ENCODE peak calls at places on chromosomes 12 and 14, in five cellular contexts. M is tibial artery, G is AG09319, U is endothelial cell, W is SK-N-SH. B is an unnamed sample.

GRCh38 chr12:101671157-101671791 is 26.2 kb upstream of the CHPT1 start:
- DNase-seq in M (no peak), U (no peak), G (no peak), W (no peak), B (peak)

GRCh38 chr14:96497087-96497486 is 5.1 kb upstream of the PAPOLA start:
- DNase-seq in U (no peak), G (no peak), M (no peak), W (no peak), B (peak)

GRCh38 chr12:68364893-68365725 is 32.9 kb upstream of the MDM1 start:
- DNase-seq in U (peak), G (peak), M (peak), W (no peak), B (peak)

GRCh38 chr12:123966596-123966995 is 6.0 kb downstream of the CCDC92 start:
- DNase-seq in G (no peak), M (no peak), W (no peak), U (no peak), B (no peak)

GRCh38 chr14:31360919-31361662 is 59.3 kb downstream of the HEATR5A start:
- DNase-seq in M (no peak), G (no peak), U (no peak), W (no peak), B (no peak)

GRCh38 chr12:52243264-52243773 is 10.3 kb downstream of the KRT7 start:
- DNase-seq in W (peak), M (peak), G (peak), U (no peak), B (peak)

GRCh38 chr14:22622220-22622619 is 21.9 kb downstream of the OR6J1 start:
- DNase-seq in M (no peak), W (no peak), U (no peak), G (no peak), B (no peak)

GRCh38 chr14:75917322-75918251 is 64.2 kb downstream of the TGFB3 start:
- DNase-seq in M (no peak), U (no peak), G (no peak), W (peak), B (peak)

GRCh38 chr14:91252901-91253794 is 8.6 kb upstream of the GPR68 start:
- DNase-seq in W (peak), G (no peak), M (no peak), U (peak), B (peak)

GRCh38 chr12:104063712-104064030 is 660 bp upstream of the HCFC2 start:
- DNase-seq in W (no peak), U (peak), G (peak), M (no peak), B (no peak)

GRCh38 chr12:80938397-80938796 is 663 bp upstream of the LIN7A start:
- DNase-seq in W (no peak), G (no peak), M (no peak), U (no peak), B (no peak)

GRCh38 chr14:87940382-87940781 is 52.6 kb downstream of the GALC start:
- DNase-seq in U (no peak), G (no peak), W (no peak), M (no peak), B (no peak)

GRCh38 chr12:119659289-119659897 is 8.5 kb upstream of the PRKAB1 start:
- DNase-seq in W (peak), G (no peak), M (no peak), U (peak), B (peak)

GRCh38 chr12:78725951-78726550 is 138.5 kb upstream of the SYT1 start:
- DNase-seq in G (no peak), M (no peak), U (no peak), W (no peak), B (no peak)

GRCh38 chr12:124147030-124147429 is 147.9 kb upstream of the RFLNA start:
- DNase-seq in W (no peak), M (no peak), U (no peak), G (no peak), B (no peak)

GRCh38 chr12:6363330-6364036 is 11.9 kb downstream of the SCNN1A start:
- DNase-seq in M (peak), W (peak), G (no peak), U (peak), B (peak)

GRCh38 chr12:96063046-96063445 is 27.7 kb upstream of the LTA4H start:
- DNase-seq in W (peak), U (no peak), M (no peak), G (no peak), B (no peak)

GRCh38 chr12:124322271-124322998 is 27.5 kb downstream of the RFLNA start:
- DNase-seq in M (no peak), W (no peak), U (no peak), G (no peak), B (no peak)

GRCh38 chr14:69543341-69544249 is 31.1 kb downstream of the CCDC177 start:
- DNase-seq in M (no peak), W (no peak), U (peak), G (peak), B (no peak)

GRCh38 chr14:93905623-93906022 is 21.5 kb upstream of the FAM181A start:
- DNase-seq in G (no peak), M (peak), W (no peak), U (no peak), B (no peak)

GRCh38 chr14:95413289-95414215 is 93.8 kb upstream of the CLMN start:
- DNase-seq in W (peak), M (no peak), G (no peak), U (no peak), B (no peak)

GRCh38 chr14:74475678-74476077 is 17.4 kb downstream of the NPC2 start:
- DNase-seq in U (no peak), M (no peak), W (no peak), G (peak), B (no peak)

GRCh38 chr12:121701667-121702277 is 10.8 kb upstream of the TMEM120B start:
- DNase-seq in U (no peak), M (no peak), G (no peak), W (no peak), B (no peak)

GRCh38 chr12:116400671-116401357 is 123.3 kb upstream of the MED13L start:
- DNase-seq in M (no peak), U (no peak), G (no peak), W (no peak), B (no peak)

GRCh38 chr14:104799239-104799599 is 1.7 kb upstream of the ZBTB42 start:
- DNase-seq in U (no peak), M (no peak), W (no peak), G (no peak), B (no peak)

GRCh38 chr12:123097521-123098084 is 53.3 kb downstream of the PITPNM2 start:
- DNase-seq in U (no peak), G (no peak), M (peak), W (no peak), B (no peak)

GRCh38 chr14:102917469-102918211 is 4.8 kb upstream of the AMN start:
- DNase-seq in W (peak), M (no peak), G (no peak), U (peak), B (peak)

GRCh38 chr12:130100634-130101033 is 61.6 kb upstream of the FZD10 start:
- DNase-seq in M (no peak), U (no peak), G (no peak), W (no peak), B (no peak)

GRCh38 chr12:102080842-102081241 is 19.1 kb upstream of the WASHC3 start:
- DNase-seq in G (no peak), U (no peak), W (no peak), M (no peak), B (no peak)

GRCh38 chr12:9796346-9796745 is 30.9 kb upstream of the KLRF1 start:
- DNase-seq in W (no peak), G (no peak), U (no peak), M (no peak), B (no peak)

GRCh38 chr14:55819610-55820304 is 239.8 kb downstream of the KTN1 start:
- DNase-seq in U (no peak), G (no peak), W (no peak), M (no peak), B (no peak)

GRCh38 chr12:52494100-52494499 is 1.0 kb upstream of the KRT6A start:
- DNase-seq in G (no peak), W (no peak), M (no peak), U (no peak), B (no peak)

GRCh38 chr12:65800928-65801327 is 23.4 kb upstream of the HMGA2 start:
- DNase-seq in M (no peak), U (no peak), G (no peak), W (no peak), B (no peak)

GRCh38 chr12:118330421-118331018 is 42.2 kb downstream of the TAOK3 start:
- DNase-seq in W (peak), M (no peak), G (no peak), U (no peak), B (peak)

DNA sequence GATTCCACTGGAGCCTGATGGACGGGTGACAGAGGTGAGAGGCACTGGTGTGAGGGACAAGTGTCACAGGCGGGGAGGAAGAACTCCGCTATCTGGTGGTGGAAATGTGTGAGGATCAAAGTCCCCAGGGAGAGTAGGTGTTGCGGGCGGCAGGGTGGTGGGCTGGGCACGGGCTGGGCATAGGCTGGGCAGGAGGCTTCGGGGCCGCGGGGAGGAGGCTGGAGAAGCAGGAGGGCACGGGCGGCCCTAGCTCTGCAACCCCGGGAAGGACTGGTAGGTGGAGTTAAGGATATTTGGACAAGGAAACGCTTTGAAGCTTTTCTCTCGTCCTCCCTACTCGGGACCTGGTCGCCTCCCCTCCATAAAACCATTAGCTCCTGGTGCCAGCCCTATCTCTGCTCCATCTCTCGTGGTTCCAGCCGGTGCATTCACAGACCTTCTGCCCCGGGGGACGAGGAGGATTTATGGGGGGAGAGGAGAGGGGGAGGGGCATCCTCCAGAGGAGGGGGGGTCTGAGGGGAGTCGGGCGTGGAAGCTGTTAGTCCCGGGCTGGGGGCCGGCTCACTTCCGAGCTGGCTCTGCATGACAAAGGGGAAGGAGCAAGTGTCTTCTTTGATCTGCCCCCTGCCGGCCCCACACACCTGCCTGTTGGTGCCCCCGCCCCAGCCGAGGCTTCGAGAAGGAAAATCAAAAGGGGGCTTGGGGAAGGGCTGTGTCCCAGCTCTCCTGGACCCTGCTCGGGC is 478 bp downstream of the WNT5B start:
- DNase-seq in G (no peak), W (peak), M (no peak), U (peak), B (peak)
- TF ChIP-seq CTCF in G (no peak), W (peak), M (no peak), U (no peak), B (peak)

GRCh38 chr12:57697076-57697475 is 3.1 kb downstream of the OS9 start:
- DNase-seq in W (no peak), U (no peak), M (no peak), G (no peak), B (no peak)
- TF ChIP-seq CTCF in W (no peak), U (no peak), M (no peak), G (no peak), B (no peak)

DNA sequence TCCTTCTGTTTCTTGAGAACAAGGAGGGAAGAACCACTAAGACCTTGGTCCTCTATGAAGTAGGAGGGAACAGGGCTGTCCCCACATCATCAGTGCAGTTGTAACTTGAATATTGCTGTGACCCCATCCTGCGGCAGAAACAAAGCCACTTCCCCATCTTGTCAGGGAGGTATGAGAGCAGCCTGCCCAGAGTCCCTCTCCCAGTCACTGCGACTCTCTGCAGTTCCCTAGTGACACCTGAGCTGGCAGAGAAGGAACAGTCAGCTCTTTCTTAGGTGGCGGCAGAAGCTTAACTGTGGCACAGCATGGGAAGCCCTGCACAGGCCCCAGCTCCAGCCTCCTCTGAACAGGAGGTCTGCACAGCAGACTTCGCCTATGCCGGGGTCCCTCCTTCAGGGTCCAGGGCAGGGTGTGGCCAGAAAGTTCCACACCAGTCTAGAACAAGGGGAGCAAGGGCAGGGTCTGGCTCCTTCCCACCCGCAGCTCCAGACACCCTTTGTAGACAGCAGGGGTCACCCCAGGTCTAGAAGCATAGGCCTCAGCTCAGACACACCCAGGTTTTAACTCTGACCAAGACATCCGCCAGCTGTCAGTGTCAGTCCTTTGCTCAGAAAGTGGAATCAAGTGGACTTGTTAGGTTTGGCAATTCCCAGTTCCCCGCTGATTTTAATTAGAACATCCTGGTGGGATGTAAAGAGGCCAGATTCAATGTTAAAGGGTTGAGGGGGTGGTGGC is 36.8 kb downstream of the DEGS2 start:
- DNase-seq in G (no peak), U (no peak), W (no peak), M (no peak), B (no peak)
- TF ChIP-seq CTCF in G (no peak), U (no peak), W (no peak), M (no peak), B (no peak)

DNA sequence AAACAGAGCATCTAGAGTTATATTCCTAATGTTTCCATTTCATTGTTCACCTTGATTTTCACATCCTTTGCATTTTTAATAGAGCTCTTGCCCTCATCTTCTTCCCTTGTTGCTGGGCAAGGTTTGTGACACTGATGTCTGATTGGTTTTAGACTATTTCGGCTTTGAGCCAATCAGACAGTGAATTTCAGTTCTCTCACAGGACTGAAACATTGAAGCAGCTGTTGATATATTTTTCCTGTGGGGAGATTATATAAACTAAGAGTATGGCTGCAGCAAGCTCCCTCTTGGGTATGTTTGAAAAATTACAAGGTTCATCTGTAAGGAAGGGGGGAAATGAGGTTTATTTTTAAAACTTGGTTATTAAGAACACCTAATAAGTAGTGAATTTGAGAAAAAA is 51.2 kb downstream of the ATF7IP start:
- DNase-seq in W (peak), U (peak), M (no peak), G (peak), B (no peak)
- TF ChIP-seq CTCF in W (no peak), U (no peak), M (no peak), G (no peak), B (no peak)

GRCh38 chr12:47740536-47741339 is 15.4 kb upstream of the ENDOU start:
- DNase-seq in W (peak), U (no peak), M (no peak), G (no peak), B (peak)
- TF ChIP-seq CTCF in W (no peak), U (no peak), M (no peak), G (no peak), B (no peak)

B was measured in GM13976.